ENCODE peak calls at places on chromosomes 12 and 14, in nine cellular contexts. M, Y, R, W, V, P, O, D and Q are unnamed samples.

GRCh38 chr12:121581681-121582439 is 1.0 kb upstream of the KDM2B start:
- DNase-seq in M (no peak), Y (no peak), R (no peak), W (no peak), V (peak), P (no peak), O (peak), D (no peak), Q (no peak)

GRCh38 chr12:115983226-115983798 is 294.2 kb downstream of the MED13L start:
- DNase-seq in M (no peak), Y (no peak), R (no peak), W (no peak), V (peak), P (peak), O (no peak), D (peak), Q (no peak)

GRCh38 chr14:72902802-72903530 is 9.1 kb upstream of the DPF3 start:
- DNase-seq in M (no peak), Y (no peak), R (no peak), W (no peak), V (no peak), P (no peak), O (no peak), D (no peak), Q (no peak)

GRCh38 chr12:60148109-60148508 is 552.3 kb downstream of the SLC16A7 start:
- DNase-seq in M (no peak), Y (no peak), R (no peak), W (no peak), V (no peak), P (no peak), O (no peak), D (no peak), Q (no peak)

GRCh38 chr12:107229827-107230226 is 136.5 kb upstream of the CRY1 start:
- DNase-seq in M (no peak), Y (no peak), R (no peak), W (no peak), V (no peak), P (no peak), O (no peak), D (no peak), Q (no peak)

GRCh38 chr12:132630672-132631071 is 12.1 kb downstream of the P2RX2 start:
- DNase-seq in M (no peak), Y (no peak), R (no peak), W (no peak), V (no peak), P (no peak), O (no peak), D (no peak), Q (no peak)

GRCh38 chr12:6827982-6828670 is at the start of gene P3H3:
- DNase-seq in M (peak), Y (no peak), R (no peak), W (no peak), V (peak), P (peak), O (no peak), D (peak), Q (peak)

GRCh38 chr14:95666450-95666849 is 19.8 kb upstream of the TCL1B start:
- DNase-seq in M (no peak), Y (no peak), R (no peak), W (no peak), V (no peak), P (no peak), O (no peak), D (no peak), Q (no peak)

GRCh38 chr14:101917413-101918124 is 46.8 kb upstream of the DYNC1H1 start:
- DNase-seq in M (peak), Y (no peak), R (no peak), W (no peak), V (no peak), P (no peak), O (no peak), D (peak), Q (no peak)

GRCh38 chr14:100620437-100621100 is 33.4 kb upstream of the BEGAIN start:
- DNase-seq in M (no peak), Y (no peak), R (no peak), W (no peak), V (no peak), P (no peak), O (no peak), D (no peak), Q (no peak)

GRCh38 chr12:101733166-101733565 is 6.1 kb downstream of the SYCP3 start:
- DNase-seq in M (no peak), Y (no peak), R (no peak), W (no peak), V (no peak), P (no peak), O (no peak), D (no peak), Q (no peak)

GRCh38 chr12:728781-729180 is 23.6 kb upstream of the WNK1 start:
- DNase-seq in M (no peak), Y (no peak), R (no peak), W (no peak), V (no peak), P (no peak), O (no peak), D (no peak), Q (no peak)

GRCh38 chr12:91854725-91855124 is 290.9 kb downstream of the BTG1 start:
- DNase-seq in M (no peak), Y (no peak), R (no peak), W (no peak), V (no peak), P (no peak), O (no peak), D (no peak), Q (no peak)

GRCh38 chr12:110038741-110039084 is 9.6 kb downstream of the C12orf76 start:
- DNase-seq in M (no peak), Y (no peak), R (no peak), W (no peak), V (no peak), P (no peak), O (no peak), D (no peak), Q (no peak)

GRCh38 chr14:43147480-43147879 is 1359.6 kb downstream of the FSCB start:
- DNase-seq in M (no peak), Y (no peak), R (no peak), W (no peak), V (no peak), P (no peak), O (no peak), D (no peak), Q (no peak)

GRCh38 chr14:103932791-103933490 is 4.7 kb downstream of the TDRD9 start:
- DNase-seq in M (no peak), Y (no peak), R (no peak), W (no peak), V (peak), P (no peak), O (no peak), D (no peak), Q (no peak)

GRCh38 chr12:110694330-110694891 is 5.5 kb upstream of the HVCN1 start:
- DNase-seq in M (no peak), Y (peak), R (no peak), W (peak), V (peak), P (no peak), O (no peak), D (no peak), Q (no peak)

GRCh38 chr14:71529855-71530254 is 402.4 kb upstream of the RGS6 start:
- DNase-seq in M (no peak), Y (no peak), R (no peak), W (peak), V (no peak), P (no peak), O (no peak), D (no peak), Q (no peak)

GRCh38 chr14:50615566-50615965 is 52.5 kb downstream of the SAV1 start:
- DNase-seq in M (no peak), Y (no peak), R (no peak), W (no peak), V (no peak), P (no peak), O (no peak), D (no peak), Q (no peak)

GRCh38 chr12:70920891-70921290 is 353 bp upstream of the PTPRR start:
- DNase-seq in M (no peak), Y (no peak), R (no peak), W (no peak), V (no peak), P (no peak), O (no peak), D (peak), Q (no peak)

GRCh38 chr14:101121399-101122113 is 218.0 kb upstream of the RTL1 start:
- DNase-seq in M (peak), Y (no peak), R (no peak), W (no peak), V (no peak), P (no peak), O (peak), D (no peak), Q (peak)

GRCh38 chr14:66758031-66758613 is 250.2 kb downstream of the GPHN start:
- DNase-seq in M (no peak), Y (no peak), R (no peak), W (no peak), V (no peak), P (no peak), O (no peak), D (no peak), Q (no peak)

GRCh38 chr12:102423447-102423846 is 56.9 kb downstream of the IGF1 start:
- DNase-seq in M (no peak), Y (no peak), R (no peak), W (no peak), V (no peak), P (no peak), O (no peak), D (no peak), Q (no peak)

GRCh38 chr14:68977741-68978549 is 1.2 kb downstream of the ACTN1 start:
- DNase-seq in M (peak), Y (peak), R (no peak), W (peak), V (peak), P (peak), O (peak), D (peak), Q (peak)
- TF ChIP-seq POLR2A in M (no peak), Y (peak), R (no peak), W (no peak), V (peak), P (peak), O (no peak), D (no peak), Q (peak)

GRCh38 chr12:10068634-10069033 is 30.2 kb downstream of the CLEC1A start:
- DNase-seq in M (no peak), Y (no peak), R (no peak), W (no peak), V (peak), P (no peak), O (no peak), D (no peak), Q (no peak)

GRCh38 chr12:10067259-10067658 is 31.5 kb downstream of the CLEC1A start:
- DNase-seq in M (no peak), Y (no peak), R (no peak), W (no peak), V (no peak), P (no peak), O (no peak), D (no peak), Q (no peak)

GRCh38 chr12:10067942-10068341 is 30.8 kb downstream of the CLEC1A start:
- DNase-seq in M (no peak), Y (no peak), R (no peak), W (no peak), V (no peak), P (no peak), O (no peak), D (no peak), Q (no peak)

GRCh38 chr12:10070380-10070779 is 28.4 kb downstream of the CLEC1A start:
- DNase-seq in M (no peak), Y (no peak), R (no peak), W (no peak), V (no peak), P (no peak), O (no peak), D (no peak), Q (no peak)

DNA sequence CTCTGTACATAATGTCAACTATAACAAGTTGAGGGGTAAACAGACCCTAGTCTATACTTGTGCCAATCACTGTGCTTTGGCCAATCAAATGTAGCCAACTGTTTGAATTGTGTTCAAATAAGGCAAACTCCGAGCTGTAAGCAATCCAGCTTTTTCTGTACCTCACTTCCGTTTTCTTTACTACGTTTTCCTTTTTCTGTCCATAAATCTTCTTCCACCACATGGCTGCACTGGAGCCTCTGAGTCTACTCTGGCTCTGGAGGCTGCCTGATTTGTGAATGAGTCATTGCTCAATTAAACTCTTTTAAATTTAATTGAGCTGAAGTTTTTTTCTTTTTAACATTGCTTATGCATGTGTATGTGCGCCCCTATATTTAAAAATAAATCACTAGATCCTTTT is 29.7 kb downstream of the CLEC1A start:
- DNase-seq in M (no peak), Y (no peak), R (no peak), W (no peak), V (peak), P (no peak), O (no peak), D (no peak), Q (no peak)
- TF ChIP-seq POLR2A in M (no peak), Y (no peak), R (no peak), W (no peak), V (no peak), P (no peak), O (no peak), D (no peak), Q (no peak)

DNA sequence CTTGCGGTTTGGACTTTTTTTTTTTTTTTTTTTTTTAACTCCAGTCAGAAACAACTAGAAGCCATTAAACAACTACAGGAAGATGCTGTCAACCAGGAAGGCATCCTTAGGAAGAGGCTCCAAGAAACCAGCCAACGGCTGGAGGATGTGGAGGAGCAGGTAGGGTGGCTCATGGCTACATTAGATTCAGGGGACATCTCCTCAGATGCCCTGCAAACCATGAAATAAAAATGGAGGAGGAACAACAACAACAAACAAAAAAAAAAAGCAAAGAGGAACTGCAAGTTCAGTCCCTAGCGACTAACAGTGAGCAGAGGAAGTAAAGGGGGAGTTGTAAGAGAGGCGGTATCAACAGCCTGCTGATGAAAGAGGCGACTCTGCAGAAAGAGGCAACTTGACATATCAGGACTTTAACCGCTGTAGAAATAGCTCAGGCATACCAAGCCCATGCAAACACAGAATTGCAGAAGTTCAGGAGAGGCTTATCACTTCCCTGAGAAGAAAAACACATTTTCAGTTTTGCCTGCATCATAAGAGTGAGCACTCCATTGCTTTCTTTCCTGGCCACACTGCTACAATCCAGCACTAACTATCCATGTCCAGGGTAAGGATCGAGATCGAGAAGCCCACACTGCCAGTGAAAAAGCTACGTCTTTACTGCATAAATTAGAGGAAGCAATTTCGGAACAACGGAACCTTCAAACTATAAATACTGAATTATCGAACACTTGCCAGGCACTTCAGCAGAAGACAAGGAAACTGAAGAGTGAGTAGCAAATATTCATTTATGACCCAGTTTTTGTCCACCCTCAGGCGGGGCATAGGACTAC is 103.5 kb upstream of the BCAT1 start:
- DNase-seq in M (no peak), Y (no peak), R (no peak), W (peak), V (peak), P (no peak), O (no peak), D (no peak), Q (no peak)
- TF ChIP-seq POLR2A in M (no peak), Y (peak), R (no peak), W (no peak), V (peak), P (no peak), O (no peak), D (no peak), Q (no peak)

GRCh38 chr14:55115433-55115832 is 13.6 kb upstream of the LGALS3 start:
- DNase-seq in M (no peak), Y (no peak), R (no peak), W (no peak), V (no peak), P (no peak), O (no peak), D (no peak), Q (no peak)

GRCh38 chr14:55109846-55110245 is 19.2 kb upstream of the LGALS3 start:
- DNase-seq in M (no peak), Y (no peak), R (no peak), W (no peak), V (no peak), P (no peak), O (no peak), D (no peak), Q (no peak)

GRCh38 chr14:55107766-55108554 is 21.1 kb upstream of the LGALS3 start:
- DNase-seq in M (peak), Y (peak), R (peak), W (peak), V (peak), P (peak), O (peak), D (no peak), Q (peak)

GRCh38 chr14:55114720-55115119 is 14.3 kb upstream of the LGALS3 start:
- DNase-seq in M (no peak), Y (no peak), R (no peak), W (no peak), V (no peak), P (no peak), O (no peak), D (no peak), Q (no peak)

GRCh38 chr14:55111122-55111705 is 17.8 kb upstream of the LGALS3 start:
- DNase-seq in M (peak), Y (no peak), R (no peak), W (no peak), V (no peak), P (no peak), O (no peak), D (no peak), Q (no peak)
- TF ChIP-seq POLR2A in M (no peak), Y (no peak), R (no peak), W (no peak), V (no peak), P (no peak), O (no peak), D (no peak), Q (no peak)

GRCh38 chr14:39099748-39100147 is 3.3 kb downstream of the SEC23A start:
- DNase-seq in M (no peak), Y (no peak), R (no peak), W (no peak), V (no peak), P (no peak), O (no peak), D (no peak), Q (no peak)

GRCh38 chr14:39102265-39102968 is 618 bp downstream of the SEC23A start:
- DNase-seq in M (no peak), Y (no peak), R (no peak), W (peak), V (peak), P (peak), O (peak), D (no peak), Q (peak)

GRCh38 chr14:39108791-39109190 is 5.3 kb upstream of the GEMIN2 start:
- DNase-seq in M (no peak), Y (no peak), R (no peak), W (no peak), V (no peak), P (no peak), O (no peak), D (no peak), Q (no peak)

GRCh38 chr14:39107624-39108023 is 4.6 kb upstream of the SEC23A start:
- DNase-seq in M (no peak), Y (no peak), R (no peak), W (no peak), V (peak), P (peak), O (no peak), D (no peak), Q (no peak)

DNA sequence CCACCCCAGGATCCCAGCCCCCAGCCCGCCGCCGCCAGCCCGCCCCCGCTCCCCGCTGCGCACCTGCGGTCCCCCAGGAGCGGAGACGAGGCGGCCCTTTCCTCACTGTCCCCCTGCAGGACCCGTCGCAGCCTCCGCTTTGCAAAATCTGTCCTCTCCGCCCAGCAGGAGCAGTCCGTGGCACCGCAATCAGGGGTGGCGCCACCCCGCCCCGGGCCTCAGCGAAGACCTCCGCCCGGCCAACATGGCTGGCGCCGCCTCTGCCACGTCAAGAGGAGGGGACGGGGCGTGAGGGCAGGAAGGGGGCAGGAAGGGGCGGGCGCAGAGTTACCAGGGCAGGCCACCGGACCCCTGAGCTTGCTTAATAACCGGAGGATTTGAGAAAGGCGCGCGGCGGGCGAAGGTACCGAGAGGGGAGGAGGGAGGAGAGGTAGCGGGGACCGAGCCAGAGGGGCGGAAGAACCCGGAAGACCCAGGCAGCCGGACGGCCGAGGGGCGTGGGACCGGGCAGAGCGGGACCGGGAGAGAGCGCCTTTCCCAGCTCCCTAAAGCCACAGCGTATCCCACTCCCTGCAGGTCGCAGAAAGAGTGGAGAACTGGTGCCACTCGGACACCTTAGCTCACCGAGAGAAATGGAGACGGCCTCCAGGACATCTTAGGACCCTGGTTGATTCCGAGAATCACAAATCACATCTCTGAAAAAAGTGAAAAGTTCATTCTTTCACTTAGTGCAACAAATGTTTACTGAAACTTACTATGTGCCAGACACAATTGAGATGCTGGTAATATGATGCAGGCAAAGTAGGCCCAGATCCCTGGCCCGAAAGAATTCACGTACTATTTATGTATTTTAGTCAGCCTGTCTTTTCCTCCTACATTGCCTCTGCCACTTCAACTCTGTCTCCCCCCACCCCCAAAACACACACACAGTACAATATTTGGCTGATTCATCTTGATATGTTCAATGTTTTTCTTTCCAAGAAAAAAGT is at the start of gene SEC23A:
- DNase-seq in M (peak), Y (peak), R (peak), W (peak), V (peak), P (peak), O (peak), D (peak), Q (peak)
- TF ChIP-seq POLR2A in M (peak), Y (peak), R (peak), W (peak), V (peak), P (peak), O (peak), D (peak), Q (peak)

DNA sequence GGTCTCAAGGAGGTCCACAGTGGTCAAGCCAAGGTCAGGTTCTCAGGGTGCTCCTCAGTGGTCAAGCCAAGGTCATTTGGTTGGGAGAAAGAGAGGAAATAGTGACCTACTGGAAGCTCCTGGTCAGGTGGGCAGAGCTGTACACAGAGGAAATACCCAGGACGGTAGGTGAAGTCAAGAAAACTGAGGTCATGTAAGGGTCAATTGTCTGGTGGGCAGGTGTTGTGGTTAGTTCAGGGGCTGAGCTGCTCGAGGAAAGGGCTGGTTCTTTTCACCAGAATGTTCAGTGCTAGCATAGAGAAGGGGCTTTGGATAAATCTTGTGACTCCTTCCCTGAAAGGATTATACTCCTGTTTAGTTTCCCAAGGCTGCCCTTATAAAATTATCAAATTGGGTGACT is 540.5 kb downstream of the VRK1 start:
- DNase-seq in M (no peak), Y (no peak), R (no peak), W (no peak), V (no peak), P (no peak), O (no peak), D (no peak), Q (no peak)
- TF ChIP-seq POLR2A in M (no peak), Y (no peak), R (no peak), W (no peak), V (no peak), P (no peak), O (no peak), D (no peak), Q (no peak)

GRCh38 chr12:93375906-93376305 is 1.8 kb upstream of the NUDT4 start:
- DNase-seq in M (no peak), Y (no peak), R (no peak), W (no peak), V (no peak), P (no peak), O (no peak), D (no peak), Q (no peak)
- TF ChIP-seq POLR2A in M (no peak), Y (no peak), R (no peak), W (no peak), V (no peak), P (no peak), O (no peak), D (no peak), Q (no peak)